ENCODE peak calls at places on chromosomes 7 and 10, in ten cellular contexts. G, P, O, S, Q, J, T, V, Y and B are unnamed samples.

GRCh38 chr10:48693206-48693605 is 8.5 kb downstream of the WDFY4 start:
- DNase-seq in S (no peak), Y (no peak), P (no peak), O (no peak), G (no peak), Q (no peak), V (no peak), J (no peak), T (no peak), B (no peak)

GRCh38 chr7:83947260-83947659 is 247.3 kb downstream of the SEMA3A start:
- DNase-seq in Y (peak; percentile 17), J (peak; percentile 6), T (peak; percentile 24), V (peak; percentile 8), O (peak; percentile 5), S (no peak), P (no peak), G (peak; percentile 66), Q (peak; percentile 11), B (no peak)

GRCh38 chr10:35564276-35564982 is 40.7 kb upstream of the GJD4 start:
- DNase-seq in J (no peak), Y (peak; percentile 57), T (peak; percentile 62), S (no peak), Q (no peak), P (peak; percentile 72), V (no peak), G (peak; percentile 24), O (no peak), B (peak; percentile 21)

GRCh38 chr7:17598846-17599245 is 300.4 kb downstream of the AHR start:
- DNase-seq in O (no peak), S (no peak), G (no peak), V (no peak), T (no peak), J (no peak), Q (no peak), P (peak; percentile 23), Y (no peak), B (no peak)

GRCh38 chr10:47287365-47287802 is 12.6 kb upstream of the GDF10 start:
- DNase-seq in V (no peak), J (no peak), O (no peak), T (no peak), G (no peak), P (no peak), Q (peak; percentile 83), S (no peak), Y (peak; percentile 53), B (no peak)

GRCh38 chr10:99521474-99522077 is 11.2 kb upstream of the NKX2-3 start:
- DNase-seq in T (no peak), V (no peak), G (no peak), S (no peak), P (no peak), O (peak; percentile 57), Y (no peak), J (no peak), Q (no peak), B (peak; percentile 22)

GRCh38 chr7:1323178-1324027 is 90.7 kb downstream of the UNCX start:
- DNase-seq in G (no peak), O (no peak), T (no peak), Y (peak; percentile 8), V (no peak), P (no peak), S (peak; percentile 5), Q (no peak), J (no peak), B (no peak)

GRCh38 chr7:104980440-104980839 is 33.6 kb upstream of the KMT2E start:
- DNase-seq in J (no peak), S (no peak), G (no peak), T (no peak), O (no peak), Y (no peak), V (no peak), Q (no peak), P (no peak), B (no peak)

GRCh38 chr10:68135922-68136718 is 26.8 kb downstream of the MYPN start:
- DNase-seq in Y (peak; percentile 57), Q (peak; percentile 57), O (no peak), V (no peak), J (peak; percentile 87), T (no peak), P (peak; percentile 92), S (no peak), G (peak; percentile 24), B (no peak)

GRCh38 chr10:13414855-13415254 is 66.8 kb upstream of the SEPHS1 start:
- DNase-seq in T (no peak), G (peak; percentile 32), V (peak; percentile 42), J (no peak), Y (peak; percentile 39), O (peak; percentile 88), P (no peak), Q (peak; percentile 61), S (no peak), B (peak; percentile 72)

GRCh38 chr7:77822269-77822668 is 23.7 kb downstream of the PHTF2 start:
- DNase-seq in G (no peak), P (no peak), S (no peak), V (peak; percentile 63), J (no peak), T (no peak), O (no peak), Y (no peak), Q (peak; percentile 12), B (no peak)

DNA sequence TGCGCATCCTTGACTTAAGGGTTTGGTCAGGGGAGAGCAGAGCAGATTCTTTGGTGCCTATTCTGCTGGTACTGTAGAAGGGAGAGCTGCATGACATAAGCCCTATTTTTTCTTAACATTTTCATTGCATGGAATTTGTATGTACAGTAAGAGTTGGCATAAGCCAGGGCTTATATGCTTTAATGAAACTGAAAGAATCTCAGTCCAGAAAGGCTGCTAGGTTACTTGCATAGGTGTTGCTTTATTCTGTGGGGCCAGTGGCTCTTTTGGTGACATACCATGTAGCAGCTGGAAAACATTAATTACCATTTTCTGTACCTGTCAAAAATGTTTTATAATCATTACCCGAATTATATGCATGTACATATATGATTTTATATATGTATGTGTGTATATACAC is 152.1 kb downstream of the LYZL1 start:
- DNase-seq in V (no peak), P (no peak), S (no peak), J (no peak), Y (no peak), O (no peak), Q (no peak), G (no peak), T (no peak), B (no peak)
- H3K9me3 ChIP-seq in V (no peaks in the 10 kb centered on the region), P (peaks cover 12% of the 10 kb centered on the region), S (no peaks in the 10 kb centered on the region), J (no peaks in the 10 kb centered on the region), Y (no peaks in the 10 kb centered on the region), O (no peaks in the 10 kb centered on the region), Q (peaks cover 3% of the 10 kb centered on the region), G (peaks cover 38% of the 10 kb centered on the region), T (no peaks in the 10 kb centered on the region), B (peaks cover 33% of the 10 kb centered on the region)

GRCh38 chr10:110207805-110208613 is 604 bp downstream of the MXI1 start:
- DNase-seq in J (peak; percentile 31), G (peak; percentile 68), V (peak; percentile 49), Q (no peak), O (no peak), P (peak; percentile 17), T (peak; percentile 62), Y (peak; percentile 47), S (peak; percentile 21), B (peak; percentile 65)

GRCh38 chr10:110206988-110207804 is at the start of gene MXI1:
- DNase-seq in V (peak; percentile 66), S (peak; percentile 73), Q (peak; percentile 78), J (peak; percentile 80), Y (peak; percentile 86), G (peak; percentile 85), O (peak; percentile 44), T (peak; percentile 87), P (peak; percentile 82), B (peak; percentile 92)

GRCh38 chr10:110209399-110209925 is 2.1 kb downstream of the MXI1 start:
- DNase-seq in Y (peak; percentile 80), Q (peak; percentile 76), P (peak; percentile 65), G (peak; percentile 77), T (peak; percentile 74), O (no peak), J (peak; percentile 52), V (peak; percentile 26), S (peak; percentile 60), B (peak; percentile 72)

GRCh38 chr10:110209926-110210662 is 2.7 kb downstream of the MXI1 start:
- DNase-seq in S (peak; percentile 48), J (peak; percentile 29), P (peak; percentile 29), G (peak; percentile 46), T (peak; percentile 60), Q (peak; percentile 67), O (no peak), Y (peak; percentile 45), V (peak; percentile 44), B (peak; percentile 76)

GRCh38 chr10:110208614-110209398 is 1.4 kb downstream of the MXI1 start:
- DNase-seq in O (no peak), J (peak; percentile 57), P (peak; percentile 46), Y (peak; percentile 52), G (peak; percentile 60), S (peak; percentile 21), V (peak; percentile 39), Q (peak; percentile 33), T (peak; percentile 63), B (peak; percentile 51)
- TF ChIP-seq CTCF in O (peak; percentile 39), J (peak; percentile 19), P (peak; percentile 45), Y (peak; percentile 19), G (peak; percentile 27), S (no peak), V (peak; percentile 51), Q (no peak), T (peak; percentile 42), B (no peak)

DNA sequence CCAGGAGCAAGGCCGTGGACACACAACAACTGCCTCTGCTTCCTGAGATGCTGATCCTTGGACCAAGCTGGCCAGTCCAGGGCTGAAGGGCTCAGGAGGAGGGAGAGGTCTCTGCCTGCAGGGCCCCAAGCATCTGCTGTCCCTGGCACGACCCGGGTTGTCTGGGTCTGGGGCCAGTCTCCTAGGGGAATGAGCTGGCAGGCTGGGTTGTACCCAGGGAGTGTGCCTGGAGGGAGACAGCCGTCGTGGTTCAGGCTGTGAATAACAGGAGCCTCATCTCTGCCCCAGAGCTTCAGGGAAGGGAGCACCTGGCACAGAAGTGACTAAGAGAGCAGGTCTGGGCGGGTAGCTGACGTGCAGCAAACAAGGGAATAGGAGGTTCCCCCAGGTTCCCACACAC is 17.9 kb upstream of the SERPINE1 start:
- DNase-seq in Y (no peak), Q (no peak), G (no peak), O (no peak), P (no peak), J (peak; percentile 53), T (no peak), V (no peak), S (no peak), B (no peak)
- H3K4me3 ChIP-seq in Y (no peak overlapping the region), Q (no peak overlapping the region), G (no peak overlapping the region), O (no peak overlapping the region), P (no peak overlapping the region), J (no peak overlapping the region), T (no peak overlapping the region), V (no peak overlapping the region), S (no peak overlapping the region), B (no peak overlapping the region)

GRCh38 chr7:67671006-67671405 is 674.4 kb downstream of the TYW1 start:
- DNase-seq in Q (no peak), V (no peak), S (no peak), G (peak; percentile 79), P (no peak), O (no peak), Y (no peak), J (no peak), T (no peak), B (no peak)

DNA sequence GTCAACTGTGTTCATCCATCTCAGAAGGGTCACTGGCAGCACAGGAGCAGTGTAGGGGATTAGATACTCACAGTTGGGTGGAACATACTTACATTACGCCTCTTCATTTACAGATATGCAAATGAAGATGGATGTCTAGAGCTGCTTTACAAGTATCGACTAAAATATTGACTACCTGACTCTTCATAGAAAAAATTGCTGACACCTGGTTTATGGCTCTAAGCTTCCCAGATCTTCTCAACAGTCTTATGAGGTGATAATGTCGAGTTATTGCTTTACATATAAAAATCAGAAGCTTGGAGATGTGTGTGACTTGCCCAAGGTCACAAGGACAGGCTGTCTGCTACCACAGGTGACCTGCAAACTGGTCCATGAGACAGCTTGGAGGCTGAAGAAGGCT is 677.2 kb downstream of the TYW1 start:
- DNase-seq in S (no peak), J (no peak), Q (no peak), Y (no peak), O (no peak), V (no peak), T (no peak), P (no peak), G (no peak), B (no peak)
- H3K9me3 ChIP-seq in S (peaks cover 12% of the 10 kb centered on the region), J (peaks cover 21% of the 10 kb centered on the region), Q (no peaks in the 10 kb centered on the region), Y (no peaks in the 10 kb centered on the region), O (peaks cover 25% of the 10 kb centered on the region), V (no peaks in the 10 kb centered on the region), T (no peaks in the 10 kb centered on the region), P (peaks cover 27% of the 10 kb centered on the region), G (peaks cover 23% of the 10 kb centered on the region), B (peaks cover 54% of the 10 kb centered on the region)